ENCODE peak calls at places on chromosomes 4 and X, in six cellular contexts. E, I, F, K, O and N are unnamed samples.

GRCh38 chr4:120753854-120754253 is 168.7 kb downstream of the PRDM5 start:
- DNase-seq in K (no peak), O (no peak), I (peak), F (no peak), E (no peak), N (no peak)

GRCh38 chrX:40281341-40282005 is 183.7 kb upstream of the BCOR start:
- DNase-seq in K (no peak), F (no peak), O (no peak), E (no peak), I (no peak), N (peak)

GRCh38 chr4:53653484-53654053 is 62.3 kb upstream of the LNX1 start:
- DNase-seq in K (no peak), O (no peak), I (peak), E (peak), F (peak), N (no peak)

GRCh38 chr4:41455215-41455614 is 82.7 kb upstream of the LIMCH1 start:
- DNase-seq in E (no peak), K (no peak), F (no peak), I (no peak), O (no peak), N (no peak)

GRCh38 chr4:8409271-8410065 is 31.1 kb downstream of the ACOX3 start:
- DNase-seq in F (peak), K (no peak), O (no peak), E (peak), I (no peak), N (peak)

GRCh38 chrX:108811891-108812290 is 75.5 kb upstream of the IRS4 start:
- DNase-seq in F (no peak), I (no peak), E (no peak), O (no peak), K (no peak), N (peak)

GRCh38 chr4:2339458-2340271 is 77.8 kb upstream of the MXD4 start:
- DNase-seq in O (no peak), K (no peak), E (no peak), I (no peak), F (no peak), N (no peak)

GRCh38 chr4:106746451-106746850 is 289.7 kb downstream of the DKK2 start:
- DNase-seq in K (peak), O (no peak), E (no peak), I (no peak), F (no peak), N (no peak)

GRCh38 chr4:59904331-59904730 is 1295.8 kb upstream of the ADGRL3 start:
- DNase-seq in I (no peak), F (no peak), E (no peak), O (no peak), K (no peak), N (no peak)

GRCh38 chr4:73759357-73759756 is 19.0 kb downstream of the CXCL8 start:
- DNase-seq in F (no peak), I (no peak), K (no peak), E (no peak), O (no peak), N (no peak)

GRCh38 chrX:68183612-68184214 is 249.6 kb downstream of the OPHN1 start:
- DNase-seq in I (peak), O (no peak), E (peak), K (no peak), F (no peak), N (peak)

GRCh38 chrX:9379697-9380551 is 84.9 kb upstream of the TBL1X start:
- DNase-seq in I (no peak), E (peak), O (no peak), F (peak), K (no peak), N (no peak)

GRCh38 chr4:98242538-98242937 is 18.6 kb upstream of the RAP1GDS1 start:
- DNase-seq in K (no peak), O (no peak), F (no peak), I (no peak), E (no peak), N (no peak)

GRCh38 chr4:73222466-73223257 is 35.9 kb downstream of the ANKRD17 start:
- DNase-seq in K (peak), O (peak), I (peak), E (peak), F (peak), N (peak)

GRCh38 chrX:153882086-153882498 is 3.9 kb downstream of the L1CAM start:
- DNase-seq in K (no peak), F (no peak), I (no peak), O (no peak), E (no peak), N (no peak)